ENCODE peak calls at places on chromosomes 6 and 20, in seven cellular contexts. One of them, this sample, is unnamed.
A peak's percentile ranks its signal among the peaks of the same experiment; 100 is the strongest.

GRCh38 chr6:98747960-98748359 is 86.4 kb upstream of the POU3F2 start:
- DNase-seq in hepatocyte: no peak
- DNase-seq in left colon: no peak
- DNase-seq in endothelial cell of umbilical vein: no peak
- DNase-seq in HCT116: no peak
- DNase-seq in DMS 273 treated with DMSO at 0.1 percent for 48 hours: no peak
- DNase-seq in cardiac muscle cell: no peak
- DNase-seq in this sample: no peak

GRCh38 chr20:327946-328563 is 2.7 kb downstream of the SOX12 start:
- DNase-seq in DMS 273 treated with DMSO at 0.1 percent for 48 hours: no peak
- DNase-seq in left colon: no peak
- DNase-seq in hepatocyte: peak; percentile 9
- DNase-seq in endothelial cell of umbilical vein: peak; percentile 15
- DNase-seq in cardiac muscle cell: peak; percentile 23
- DNase-seq in HCT116: no peak
- DNase-seq in this sample: no peak

GRCh38 chr6:137358273-137358672 is 135.9 kb downstream of the OLIG3 start:
- DNase-seq in DMS 273 treated with DMSO at 0.1 percent for 48 hours: no peak
- DNase-seq in HCT116: no peak
- DNase-seq in endothelial cell of umbilical vein: no peak
- DNase-seq in hepatocyte: no peak
- DNase-seq in cardiac muscle cell: no peak
- DNase-seq in left colon: no peak
- DNase-seq in this sample: no peak

GRCh38 chr6:138107752-138108592 is 753 bp upstream of the PERP start:
- DNase-seq in DMS 273 treated with DMSO at 0.1 percent for 48 hours: no peak
- DNase-seq in left colon: peak; percentile 88
- DNase-seq in cardiac muscle cell: no peak
- DNase-seq in HCT116: peak; percentile 57
- DNase-seq in hepatocyte: peak; percentile 71
- DNase-seq in endothelial cell of umbilical vein: no peak
- DNase-seq in this sample: no peak

GRCh38 chr6:40398810-40399477 is 188.2 kb downstream of the LRFN2 start:
- DNase-seq in cardiac muscle cell: no peak
- DNase-seq in DMS 273 treated with DMSO at 0.1 percent for 48 hours: no peak
- DNase-seq in endothelial cell of umbilical vein: no peak
- DNase-seq in left colon: no peak
- DNase-seq in HCT116: peak; percentile 2
- DNase-seq in hepatocyte: no peak
- DNase-seq in this sample: no peak

GRCh38 chr6:152750694-152751093 is at the start of gene VIP:
- DNase-seq in hepatocyte: peak; percentile 64
- DNase-seq in HCT116: no peak
- DNase-seq in DMS 273 treated with DMSO at 0.1 percent for 48 hours: no peak
- DNase-seq in endothelial cell of umbilical vein: peak; percentile 46
- DNase-seq in left colon: no peak
- DNase-seq in cardiac muscle cell: peak; percentile 67
- DNase-seq in this sample: no peak

GRCh38 chr6:43481591-43482242 is 4.3 kb downstream of the TJAP1 start:
- DNase-seq in cardiac muscle cell: no peak
- DNase-seq in endothelial cell of umbilical vein: no peak
- DNase-seq in HCT116: peak; percentile 44
- DNase-seq in left colon: no peak
- DNase-seq in hepatocyte: no peak
- DNase-seq in DMS 273 treated with DMSO at 0.1 percent for 48 hours: no peak
- DNase-seq in this sample: no peak

GRCh38 chr6:126337323-126337722 is 2.6 kb upstream of the CENPW start:
- DNase-seq in left colon: no peak
- DNase-seq in cardiac muscle cell: peak; percentile 89
- DNase-seq in HCT116: no peak
- DNase-seq in endothelial cell of umbilical vein: no peak
- DNase-seq in DMS 273 treated with DMSO at 0.1 percent for 48 hours: no peak
- DNase-seq in hepatocyte: peak; percentile 26
- DNase-seq in this sample: no peak

GRCh38 chr6:37174515-37175331 is 4.8 kb downstream of the PIM1 start:
- DNase-seq in endothelial cell of umbilical vein: no peak
- DNase-seq in cardiac muscle cell: no peak
- DNase-seq in left colon: no peak
- DNase-seq in HCT116: no peak
- DNase-seq in DMS 273 treated with DMSO at 0.1 percent for 48 hours: no peak
- DNase-seq in hepatocyte: no peak
- DNase-seq in this sample: no peak

GRCh38 chr6:41306187-41306854 is 19.8 kb upstream of the TREM1 start:
- DNase-seq in left colon: no peak
- DNase-seq in hepatocyte: peak; percentile 81
- DNase-seq in DMS 273 treated with DMSO at 0.1 percent for 48 hours: no peak
- DNase-seq in cardiac muscle cell: peak; percentile 55
- DNase-seq in HCT116: peak; percentile 58
- DNase-seq in endothelial cell of umbilical vein: peak; percentile 49
- DNase-seq in this sample: no peak